ENCODE peak calls at places on chromosomes 11 and 22, in nine cellular contexts. V is upper lobe of left lung, B is H1, R is GM23338, C is Panc1, Z is sigmoid colon, H is HCT116, M is SK-N-SH, A is transverse colon. K is an unnamed sample.

GRCh38 chr11:27471067-27471587 is 1.5 kb downstream of the LGR4 start:
- DNase-seq in R (peak), H (no peak), M (no peak), C (no peak), A (peak), B (no peak), V (no peak), Z (no peak), K (no peak)

GRCh38 chr11:103958475-103959215 is 77.8 kb upstream of the DDI1 start:
- DNase-seq in Z (no peak), R (no peak), V (no peak), C (no peak), M (no peak), H (no peak), A (no peak), B (no peak), K (no peak)

GRCh38 chr11:93143800-93144199 is 54.0 kb downstream of the SLC36A4 start:
- DNase-seq in Z (no peak), H (no peak), M (no peak), A (no peak), R (no peak), C (no peak), B (no peak), V (no peak), K (no peak)

GRCh38 chr11:131809203-131809948 is 439.0 kb downstream of the NTM start:
- DNase-seq in B (no peak), C (no peak), M (no peak), V (no peak), R (no peak), Z (no peak), H (no peak), A (no peak), K (no peak)

GRCh38 chr11:132658696-132659095 is 873.6 kb downstream of the OPCML start:
- DNase-seq in H (no peak), C (no peak), B (no peak), A (no peak), V (no peak), Z (no peak), M (no peak), R (no peak), K (no peak)

GRCh38 chr22:31846161-31847115 is 92.6 kb downstream of the DEPDC5 start:
- DNase-seq in R (peak), M (peak), C (no peak), A (no peak), H (no peak), B (no peak), V (no peak), Z (no peak), K (no peak)

GRCh38 chr22:50436841-50437341 is 37.9 kb downstream of the SBF1 start:
- DNase-seq in Z (no peak), C (no peak), V (peak), A (no peak), R (no peak), H (no peak), B (no peak), M (no peak), K (no peak)

GRCh38 chr11:68335693-68336092 is 23.3 kb downstream of the LRP5 start:
- DNase-seq in H (no peak), A (no peak), B (no peak), C (no peak), M (no peak), V (no peak), R (no peak), Z (no peak), K (no peak)

GRCh38 chr11:38182126-38182907 is 1584.3 kb upstream of the RAG2 start:
- DNase-seq in C (no peak), B (no peak), H (no peak), A (no peak), V (no peak), R (no peak), M (no peak), Z (no peak), K (no peak)

GRCh38 chr11:111387318-111387863 is 8.3 kb upstream of the POU2AF1 start:
- DNase-seq in R (no peak), H (no peak), C (no peak), M (peak), Z (peak), A (peak), B (no peak), V (no peak), K (no peak)

GRCh38 chr11:68328374-68329091 is 16.1 kb downstream of the LRP5 start:
- DNase-seq in A (peak), Z (peak), V (peak), H (no peak), B (no peak), M (peak), C (no peak), R (peak), K (peak)

GRCh38 chr11:67247946-67248550 is 18.2 kb upstream of the GRK2 start:
- DNase-seq in H (no peak), Z (no peak), R (no peak), A (no peak), V (no peak), C (no peak), B (no peak), M (no peak), K (no peak)

GRCh38 chr22:38411016-38411415 is 44.0 kb downstream of the KCNJ4 start:
- DNase-seq in V (no peak), C (no peak), R (no peak), B (peak), M (no peak), H (no peak), Z (peak), A (no peak), K (peak)

GRCh38 chr11:125313271-125314222 is 149.0 kb downstream of the PKNOX2 start:
- DNase-seq in B (no peak), A (no peak), R (no peak), C (no peak), M (no peak), H (no peak), Z (no peak), V (no peak), K (no peak)

GRCh38 chr11:82992219-82992618 is 79.5 kb downstream of the RAB30 start:
- DNase-seq in H (no peak), Z (peak), A (no peak), V (no peak), R (no peak), B (no peak), C (no peak), M (no peak), K (no peak)

GRCh38 chr11:6315811-6316425 is 4.4 kb downstream of the CAVIN3 start:
- DNase-seq in C (no peak), V (no peak), A (peak), M (peak), Z (peak), B (peak), R (peak), H (peak), K (peak)

GRCh38 chr11:120192831-120193625 is 17.8 kb upstream of the OAF start:
- DNase-seq in Z (no peak), C (no peak), R (no peak), B (no peak), V (no peak), A (no peak), H (no peak), M (no peak), K (no peak)

GRCh38 chr11:77813256-77813655 is 7.3 kb downstream of the RSF1 start:
- DNase-seq in Z (no peak), M (no peak), V (no peak), R (no peak), H (no peak), C (no peak), A (no peak), B (no peak), K (no peak)

GRCh38 chr11:57501951-57502350 is 13.6 kb downstream of the SLC43A1 start:
- DNase-seq in R (no peak), V (no peak), Z (no peak), H (no peak), M (no peak), B (no peak), C (no peak), A (no peak), K (no peak)

GRCh38 chr22:33126881-33127280 is 68.7 kb upstream of the SYN3 start:
- DNase-seq in B (no peak), Z (no peak), R (peak), A (no peak), M (peak), H (no peak), C (no peak), V (no peak), K (no peak)

GRCh38 chr11:35964846-35965245 is 21.0 kb downstream of the LDLRAD3 start:
- DNase-seq in Z (no peak), B (no peak), H (no peak), C (no peak), A (no peak), M (no peak), R (no peak), V (no peak), K (no peak)

GRCh38 chr11:115706735-115707134 is 202.5 kb upstream of the CADM1 start:
- DNase-seq in V (no peak), Z (peak), A (no peak), H (no peak), B (no peak), R (no peak), C (no peak), M (no peak), K (no peak)

GRCh38 chr11:85779956-85780640 is 30.8 kb downstream of the SYTL2 start:
- DNase-seq in A (no peak), H (no peak), Z (no peak), M (no peak), V (no peak), R (no peak), C (no peak), B (no peak), K (no peak)

GRCh38 chr11:9263840-9264380 is 1.2 kb downstream of the DENND5A start:
- DNase-seq in H (no peak), V (no peak), R (no peak), B (no peak), A (no peak), Z (no peak), C (no peak), M (peak), K (no peak)

GRCh38 chr11:111361874-111362273 is 17.2 kb downstream of the POU2AF1 start:
- DNase-seq in C (no peak), V (no peak), Z (no peak), A (peak), H (no peak), B (no peak), M (no peak), R (no peak), K (no peak)

GRCh38 chr22:37609240-37610152 is 862 bp downstream of the GGA1 start:
- DNase-seq in M (peak), H (no peak), Z (no peak), C (no peak), A (no peak), R (no peak), B (no peak), V (no peak), K (no peak)

GRCh38 chr11:15189646-15190365 is 75.1 kb downstream of the INSC start:
- DNase-seq in A (no peak), C (no peak), R (no peak), Z (no peak), V (no peak), H (no peak), B (no peak), M (no peak), K (no peak)

GRCh38 chr22:50542416-50542927 is 3.2 kb upstream of the KLHDC7B start:
- DNase-seq in M (no peak), Z (no peak), V (no peak), A (peak), R (no peak), C (no peak), B (no peak), H (no peak), K (no peak)

GRCh38 chr11:107799245-107799859 is 59.2 kb downstream of the SLC35F2 start:
- DNase-seq in M (peak), C (peak), Z (peak), R (peak), B (peak), A (peak), H (peak), V (no peak), K (peak)

GRCh38 chr11:29321293-29322132 is 695.3 kb downstream of the KCNA4 start:
- DNase-seq in Z (no peak), M (no peak), R (no peak), H (peak), A (no peak), C (no peak), B (no peak), V (no peak), K (no peak)

GRCh38 chr11:110159491-110159890 is 66.3 kb downstream of the ZC3H12C start:
- DNase-seq in H (no peak), A (no peak), C (no peak), R (no peak), Z (no peak), B (no peak), M (no peak), V (no peak), K (no peak)

GRCh38 chr22:49260681-49261580 is 566.7 kb downstream of the BRD1 start:
- DNase-seq in B (no peak), R (no peak), Z (no peak), M (no peak), V (no peak), A (no peak), H (no peak), C (no peak), K (no peak)

GRCh38 chr22:40289991-40290459 is 56.3 kb upstream of the ADSL start:
- DNase-seq in B (no peak), M (no peak), Z (no peak), R (no peak), V (no peak), A (peak), H (no peak), C (no peak), K (no peak)

GRCh38 chr11:47179655-47179991 is 2.9 kb upstream of the ARFGAP2 start:
- DNase-seq in H (no peak), B (peak), C (no peak), Z (no peak), R (peak), V (no peak), M (peak), A (no peak), K (no peak)

GRCh38 chr22:40609216-40609615 is 27.3 kb downstream of the MRTFA start:
- DNase-seq in B (no peak), A (no peak), H (no peak), Z (no peak), M (no peak), C (no peak), V (no peak), R (no peak), K (no peak)

GRCh38 chr22:27084130-27084529 is 426.7 kb downstream of the MIAT start:
- DNase-seq in R (no peak), Z (no peak), V (no peak), C (no peak), H (no peak), B (no peak), A (no peak), M (no peak), K (no peak)

DNA sequence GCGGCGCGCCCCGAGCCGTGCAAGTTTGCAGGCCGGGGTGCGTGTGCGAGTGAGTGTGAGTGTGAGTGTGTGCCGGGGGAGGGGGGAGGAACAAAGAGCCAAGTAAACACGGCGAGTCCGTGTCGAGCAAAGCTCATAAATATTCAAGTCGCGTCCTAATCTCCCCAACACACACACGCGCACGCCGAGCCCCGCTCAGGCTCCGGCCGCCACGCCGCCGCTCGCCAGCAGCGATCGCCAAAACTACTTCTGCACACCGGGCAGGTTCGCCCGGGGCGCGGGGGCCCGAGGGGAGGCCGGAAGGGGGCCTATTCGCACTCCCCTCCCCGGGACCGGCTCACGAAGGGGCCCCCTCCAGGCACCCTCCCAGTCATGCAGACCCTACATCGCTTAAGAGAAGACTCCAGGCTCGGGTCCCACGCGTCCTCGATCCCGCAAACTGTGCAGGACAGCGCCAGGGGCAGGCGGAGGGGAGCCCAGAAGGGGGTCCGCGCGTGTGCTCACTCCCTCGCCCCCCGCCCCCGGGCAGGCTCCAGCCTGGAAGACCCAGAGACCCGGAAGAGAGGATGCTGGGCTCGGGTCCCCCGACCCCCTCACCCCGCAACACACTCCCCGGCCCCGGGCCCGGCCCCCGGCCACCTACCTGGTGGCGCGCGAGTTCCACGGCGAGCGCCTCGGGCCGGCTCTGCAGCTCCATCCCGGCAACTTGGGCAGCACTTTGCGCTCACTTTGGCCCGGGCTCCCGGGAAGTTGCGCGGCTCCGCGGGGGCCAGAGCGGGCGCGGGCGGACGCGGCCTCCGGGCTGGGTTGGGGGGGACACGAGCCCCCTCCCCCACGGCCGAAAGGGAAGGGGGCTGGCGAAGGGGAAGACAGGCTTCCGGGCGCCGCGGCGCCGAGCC is 703 bp downstream of the PHF21B start:
- DNase-seq in Z (no peak), B (no peak), A (no peak), M (peak), C (no peak), V (peak), R (peak), H (no peak), K (no peak)
- H3K27ac ChIP-seq in Z (no peak), B (peak), A (no peak), M (no peak), C (no peak), V (no peak), R (peak), H (no peak), K (no peak)

GRCh38 chr11:12459374-12459773 is 82.0 kb downstream of the PARVA start:
- DNase-seq in C (no peak), H (no peak), Z (no peak), R (no peak), M (no peak), V (no peak), B (no peak), A (no peak), K (no peak)

GRCh38 chr11:12460441-12460840 is 83.1 kb downstream of the PARVA start:
- DNase-seq in Z (no peak), A (no peak), M (no peak), B (no peak), R (no peak), H (no peak), C (no peak), V (no peak), K (no peak)

GRCh38 chr11:12457030-12457600 is 79.7 kb downstream of the PARVA start:
- DNase-seq in V (no peak), M (no peak), Z (no peak), R (no peak), C (no peak), H (no peak), A (no peak), B (no peak), K (no peak)

GRCh38 chr11:12455938-12456337 is 78.6 kb downstream of the PARVA start:
- DNase-seq in V (no peak), C (no peak), M (no peak), Z (no peak), R (no peak), A (no peak), B (no peak), H (no peak), K (no peak)

DNA sequence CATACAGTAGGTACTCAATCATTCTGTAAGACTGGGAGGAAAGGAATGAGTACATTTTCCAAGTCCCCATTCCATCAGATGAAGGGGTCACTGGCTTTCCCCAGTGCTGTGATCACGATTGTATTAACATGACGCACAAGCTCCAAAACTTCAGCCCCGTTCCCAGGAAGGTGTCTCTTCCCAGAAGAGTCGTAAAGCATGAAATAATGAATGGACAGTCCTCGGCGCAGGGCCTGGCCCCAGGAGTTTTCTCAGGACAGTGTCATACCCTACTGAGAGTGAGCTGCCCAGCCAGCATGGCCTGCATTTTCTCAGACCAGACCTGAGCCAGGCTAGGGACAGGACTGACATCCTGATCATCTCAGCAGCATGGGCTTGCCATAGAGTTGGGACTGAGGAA is 80.7 kb downstream of the PARVA start:
- DNase-seq in C (no peak), R (no peak), B (no peak), A (no peak), Z (peak), M (no peak), H (no peak), V (no peak), K (no peak)
- TF ChIP-seq POLR2AphosphoS5 in C (no peak), R (no peak), B (no peak), A (peak), Z (peak), M (no peak), H (no peak), V (no peak), K (no peak)

DNA sequence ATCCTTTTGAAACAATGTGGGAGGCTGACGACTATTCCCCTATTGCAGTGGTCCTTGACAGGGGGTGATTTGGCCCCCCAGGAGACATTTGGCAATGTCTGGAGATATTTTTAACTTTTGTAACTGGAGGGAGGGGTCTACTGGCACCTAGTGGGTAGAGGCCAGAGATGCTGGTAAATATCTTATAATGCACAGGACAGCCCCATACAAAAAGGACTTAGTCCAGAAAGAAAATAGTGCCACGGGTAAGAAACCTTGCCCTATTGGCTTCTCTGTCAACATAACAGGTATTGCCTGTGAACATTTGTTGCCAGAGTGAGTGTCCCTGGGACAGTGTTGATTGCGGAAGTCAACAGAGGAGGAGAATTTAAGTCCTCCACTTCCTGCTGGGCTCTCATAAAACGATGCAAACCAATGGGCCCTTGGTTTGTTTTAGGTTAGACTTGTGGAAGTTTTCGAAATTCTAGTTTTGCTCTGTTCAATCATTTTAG is 101.6 kb downstream of the MAML2 start:
- DNase-seq in Z (no peak), V (no peak), R (peak), B (no peak), A (peak), H (no peak), M (no peak), C (no peak), K (no peak)
- TF ChIP-seq CTCF in Z (no peak), V (no peak), R (peak), B (peak), A (no peak), H (peak), M (peak), C (peak), K (no peak)

GRCh38 chr11:114200785-114201184 is 95.4 kb upstream of the NNMT start:
- DNase-seq in Z (no peak), V (no peak), H (no peak), R (no peak), B (no peak), A (no peak), C (no peak), M (no peak), K (no peak)

GRCh38 chr11:114200351-114200750 is 95.8 kb upstream of the NNMT start:
- DNase-seq in H (no peak), A (no peak), C (no peak), B (no peak), V (no peak), Z (no peak), M (no peak), R (no peak), K (no peak)

GRCh38 chr11:114196994-114197702 is 99.1 kb upstream of the NNMT start:
- DNase-seq in B (no peak), M (no peak), H (no peak), Z (peak), R (no peak), C (no peak), V (no peak), A (no peak), K (no peak)

GRCh38 chr11:114197799-114198500 is 98.2 kb upstream of the NNMT start:
- DNase-seq in Z (peak), A (peak), B (no peak), M (no peak), H (no peak), R (no peak), V (no peak), C (no peak), K (peak)

GRCh38 chr11:114199051-114199450 is 97.1 kb upstream of the NNMT start:
- DNase-seq in R (no peak), A (no peak), C (no peak), M (no peak), B (no peak), H (no peak), Z (no peak), V (peak), K (no peak)
- H3K27ac ChIP-seq in R (no peak), A (peak), C (no peak), M (no peak), B (no peak), H (no peak), Z (peak), V (peak), K (peak)